ENCODE peak calls at places on chromosomes 6 and 20, in six cellular contexts. B, V, S, M, F and P are unnamed samples.

GRCh38 chr6:133768656-133769295 is 120.1 kb upstream of the TCF21 start:
- DNase-seq in B (no peak), V (peak; percentile 8), S (no peak), M (no peak), F (no peak), P (no peak)

GRCh38 chr6:154504865-154505449 is 5.5 kb downstream of the CNKSR3 start:
- DNase-seq in B (no peak), V (no peak), S (no peak), M (no peak), F (no peak), P (no peak)

GRCh38 chr20:23363257-23363649 is 1.3 kb downstream of the GZF1 start:
- DNase-seq in B (no peak), V (peak; percentile 36), S (no peak), M (peak; percentile 69), F (no peak), P (peak; percentile 2)

GRCh38 chr6:151147118-151147832 is 92.5 kb upstream of the AKAP12 start:
- DNase-seq in B (no peak), V (no peak), S (no peak), M (peak; percentile 33), F (no peak), P (no peak)

GRCh38 chr6:157045831-157046454 is 268.8 kb downstream of the ARID1B start:
- DNase-seq in B (no peak), V (no peak), S (peak; percentile 25), M (no peak), F (no peak), P (peak; percentile 57)

GRCh38 chr6:26097268-26097875 is 10.1 kb downstream of the HFE start:
- DNase-seq in B (peak; percentile 72), V (peak; percentile 68), S (no peak), M (no peak), F (no peak), P (peak; percentile 55)

GRCh38 chr6:141685416-141685815 is 447.3 kb upstream of the GJE1 start:
- DNase-seq in B (no peak), V (no peak), S (no peak), M (no peak), F (no peak), P (no peak)

GRCh38 chr20:38883081-38883980 is 42.9 kb upstream of the FAM83D start:
- DNase-seq in B (no peak), V (no peak), S (no peak), M (no peak), F (no peak), P (no peak)